ENCODE peak calls at places on chromosomes 4 and X, in eight cellular contexts. W is EH; C is NCI-H1105 treated with DMSO at 0.1 percent for 48 hours; V is adipocyte; T is bronchial epithelial cell; A is AG10803; O is effector CD4-positive, alpha-beta T cell; N is ACHN. J is an unnamed sample.

GRCh38 chr4:186144596-186145569 is 40.4 kb downstream of the FAM149A start:
- DNase-seq in W (peak), C (peak), V (peak), T (peak), A (peak), O (no peak), N (peak), J (peak)

GRCh38 chr4:26871611-26872010 is 11.0 kb downstream of the STIM2 start:
- DNase-seq in W (peak), C (no peak), V (peak), T (peak), A (peak), O (no peak), N (no peak), J (no peak)

GRCh38 chr4:10281996-10282395 is 165.4 kb upstream of the WDR1 start:
- DNase-seq in W (peak), C (no peak), V (peak), T (peak), A (peak), O (no peak), N (no peak), J (no peak)

GRCh38 chr4:53616219-53616618 is 24.9 kb upstream of the LNX1 start:
- DNase-seq in W (no peak), C (no peak), V (no peak), T (no peak), A (no peak), O (no peak), N (no peak), J (no peak)

GRCh38 chr4:175034007-175034406 is 115.8 kb downstream of the ADAM29 start:
- DNase-seq in W (no peak), C (no peak), V (no peak), T (no peak), A (no peak), O (no peak), N (no peak), J (no peak)

GRCh38 chr4:25882226-25882625 is 19.4 kb upstream of the SEL1L3 start:
- DNase-seq in W (no peak), C (peak), V (no peak), T (no peak), A (no peak), O (no peak), N (no peak), J (no peak)

GRCh38 chr4:6071959-6072720 is 53.9 kb upstream of the C4orf50 start:
- DNase-seq in W (no peak), C (peak), V (no peak), T (no peak), A (no peak), O (no peak), N (no peak), J (no peak)

GRCh38 chr4:47837582-47838294 is at the start of gene CORIN:
- DNase-seq in W (no peak), C (peak), V (no peak), T (no peak), A (no peak), O (peak), N (no peak), J (no peak)

GRCh38 chr4:97656034-97656720 is 487.1 kb downstream of the STPG2 start:
- DNase-seq in W (peak), C (no peak), V (peak), T (peak), A (peak), O (no peak), N (no peak), J (peak)

GRCh38 chrX:23483396-23483795 is 148.7 kb downstream of the PTCHD1 start:
- DNase-seq in W (no peak), C (no peak), V (no peak), T (no peak), A (no peak), O (no peak), N (no peak), J (no peak)

GRCh38 chr4:153479118-153479517 is 13.0 kb downstream of the TMEM131L start:
- DNase-seq in W (no peak), C (peak), V (peak), T (no peak), A (no peak), O (no peak), N (no peak), J (no peak)

GRCh38 chrX:12970691-12971202 is 4.2 kb upstream of the TMSB4X start:
- DNase-seq in W (peak), C (peak), V (no peak), T (no peak), A (peak), O (no peak), N (no peak), J (peak)

GRCh38 chr4:92304073-92304472 is 307 bp downstream of the GRID2 start:
- DNase-seq in W (no peak), C (no peak), V (peak), T (no peak), A (no peak), O (no peak), N (no peak), J (no peak)

GRCh38 chrX:133323450-133323849 is 91.8 kb downstream of the GPC4 start:
- DNase-seq in W (no peak), C (no peak), V (no peak), T (peak), A (no peak), O (no peak), N (no peak), J (no peak)

GRCh38 chr4:111537861-111538260 is 607.4 kb upstream of the FAM241A start:
- DNase-seq in W (peak), C (no peak), V (peak), T (no peak), A (peak), O (no peak), N (no peak), J (peak)